ENCODE peak calls at places on chromosomes 4 and X, in four cellular contexts. Y, E, T and U are unnamed samples.

GRCh38 chr4:11228575-11228974 is 200.1 kb downstream of the HS3ST1 start:
- DNase-seq in T (no peak), Y (no peak), E (no peak), U (no peak)

GRCh38 chrX:13875572-13875971 is 58.7 kb upstream of the GPM6B start:
- DNase-seq in E (no peak), T (no peak), Y (no peak), U (no peak)

GRCh38 chrX:13469963-13470679 is 99.3 kb upstream of the EGFL6 start:
- DNase-seq in E (no peak), Y (no peak), T (no peak), U (no peak)

GRCh38 chr4:140755811-140756291 is 334 bp downstream of the TBC1D9 start:
- DNase-seq in Y (peak; percentile 53), T (peak; percentile 47), E (peak; percentile 70), U (no peak)

GRCh38 chr4:132646186-132646585 is 502.9 kb upstream of the PCDH10 start:
- DNase-seq in T (no peak), Y (no peak), E (no peak), U (no peak)

GRCh38 chr4:140684314-140684713 is 71.9 kb downstream of the TBC1D9 start:
- DNase-seq in E (no peak), T (no peak), Y (no peak), U (no peak)

GRCh38 chrX:40207626-40208025 is 109.9 kb upstream of the BCOR start:
- DNase-seq in T (no peak), Y (no peak), E (no peak), U (no peak)

GRCh38 chr4:35970366-35970960 is 273.9 kb downstream of the ARAP2 start:
- DNase-seq in T (no peak), Y (no peak), E (no peak), U (no peak)

GRCh38 chrX:55919367-55920221 is 202.0 kb downstream of the RRAGB start:
- DNase-seq in Y (no peak), E (no peak), T (peak; percentile 22), U (no peak)

GRCh38 chr4:157300678-157301077 is 80.2 kb downstream of the GRIA2 start:
- DNase-seq in E (no peak), T (no peak), Y (no peak), U (no peak)

GRCh38 chr4:632926-633325 is 7.6 kb downstream of the PDE6B start:
- DNase-seq in T (no peak), E (no peak), Y (peak; percentile 1), U (no peak)

GRCh38 chrX:39144323-39144722 is 343.1 kb downstream of the MID1IP1 start:
- DNase-seq in E (no peak), T (no peak), Y (no peak), U (no peak)

GRCh38 chrX:14899607-14900006 is 26.4 kb downstream of the MOSPD2 start:
- DNase-seq in E (peak; percentile 8), Y (no peak), T (no peak), U (no peak)

GRCh38 chr4:6987566-6987920 is 55.6 kb upstream of the TADA2B start:
- DNase-seq in Y (no peak), T (no peak), E (peak; percentile 49), U (no peak)

GRCh38 chr4:10354746-10355145 is 102.5 kb downstream of the ZNF518B start:
- DNase-seq in E (no peak), Y (no peak), T (no peak), U (no peak)

GRCh38 chr4:25938251-25939186 is 24.5 kb downstream of the SMIM20 start:
- DNase-seq in E (no peak), T (no peak), Y (no peak), U (no peak)

GRCh38 chrX:119826399-119826959 is 26.3 kb downstream of the UPF3B start:
- DNase-seq in Y (no peak), E (no peak), T (no peak), U (no peak)

GRCh38 chrX:112696506-112696905 is 16.8 kb upstream of the LHFPL1 start:
- DNase-seq in Y (no peak), E (no peak), T (no peak), U (no peak)

GRCh38 chrX:30577362-30577961 is at the start of gene TASL:
- DNase-seq in E (no peak), Y (no peak), T (peak; percentile 10), U (no peak)

GRCh38 chr4:1081689-1082040 is 31.7 kb downstream of the RNF212 start:
- DNase-seq in E (no peak), Y (no peak), T (no peak), U (no peak)

GRCh38 chrX:7139202-7140081 is 8.1 kb upstream of the STS start:
- DNase-seq in T (no peak), E (no peak), Y (no peak), U (no peak)

GRCh38 chrX:45240334-45240733 is 39.7 kb upstream of the DIPK2B start:
- DNase-seq in E (no peak), Y (no peak), T (no peak), U (no peak)

GRCh38 chr4:160848901-160849735 is 1314.7 kb downstream of the FSTL5 start:
- DNase-seq in E (peak; percentile 23), Y (no peak), T (no peak), U (no peak)

GRCh38 chr4:10104211-10104990 is 12.2 kb downstream of the WDR1 start:
- DNase-seq in E (no peak), T (no peak), Y (no peak), U (no peak)

GRCh38 chrX:38260231-38260630 is 39.6 kb upstream of the SRPX start:
- DNase-seq in E (peak; percentile 46), T (peak; percentile 49), Y (peak; percentile 31), U (no peak)

GRCh38 chr4:101294591-101294990 is 52.7 kb downstream of the PPP3CA start:
- DNase-seq in T (no peak), Y (no peak), E (no peak), U (no peak)

GRCh38 chrX:9278475-9279270 is 186.2 kb upstream of the TBL1X start:
- DNase-seq in T (no peak), E (no peak), Y (no peak), U (no peak)

GRCh38 chr4:1714303-1715001 is 2.3 kb upstream of the SLBP start:
- DNase-seq in T (no peak), E (no peak), Y (no peak), U (no peak)

GRCh38 chr4:104416725-104417363 is 77.8 kb downstream of the CXXC4 start:
- DNase-seq in T (peak; percentile 50), E (peak; percentile 47), Y (no peak), U (no peak)

GRCh38 chrX:111519215-111519614 is 7.8 kb downstream of the SERTM2 start:
- DNase-seq in Y (no peak), E (peak; percentile 73), T (peak; percentile 4), U (no peak)

GRCh38 chr4:182642831-182643230 is 274.4 kb downstream of the DCTD start:
- DNase-seq in T (no peak), E (no peak), Y (no peak), U (no peak)
- TF ChIP-seq CTCF in T (no peak), E (no peak), Y (no peak), U (no peak)

GRCh38 chrX:68490644-68491043 is 8.2 kb upstream of the YIPF6 start:
- DNase-seq in E (peak; percentile 42), Y (no peak), T (peak; percentile 26), U (no peak)
- TF ChIP-seq CTCF in E (peak; percentile 27), Y (no peak), T (no peak), U (no peak)

GRCh38 chrX:153412746-153413720 is 1.8 kb downstream of the ZFP92 start:
- DNase-seq in Y (no peak), E (no peak), T (no peak), U (no peak)
- TF ChIP-seq CTCF in Y (no peak), E (no peak), T (no peak), U (no peak)

DNA sequence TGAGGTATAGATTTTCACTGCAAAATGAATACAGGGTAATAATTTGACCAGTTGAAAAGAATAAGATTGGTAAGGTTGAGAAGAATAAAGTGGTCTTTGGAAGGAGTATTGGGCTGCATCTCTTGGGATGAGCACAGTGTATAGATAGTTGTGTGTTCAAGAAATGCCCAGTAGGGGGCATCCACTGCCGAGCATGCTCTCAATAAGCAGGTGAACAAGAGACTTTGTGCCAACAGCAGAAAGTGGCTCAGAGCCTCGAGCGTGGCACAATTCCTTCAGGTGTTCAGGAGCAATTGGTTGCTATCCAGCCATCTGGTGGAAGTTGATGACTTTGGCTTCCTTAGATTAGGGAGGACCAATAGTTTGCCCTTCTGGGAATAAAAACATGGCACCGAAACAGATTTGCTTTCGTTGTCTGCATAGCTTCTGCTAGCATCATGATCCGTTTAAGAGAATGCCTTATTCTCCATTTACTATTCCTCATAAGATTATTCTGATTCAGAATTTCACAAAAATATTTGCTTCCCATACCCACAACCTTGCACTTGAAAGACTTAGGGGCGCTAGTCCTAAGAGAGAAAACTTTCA is 258.1 kb upstream of the NEIL3 start:
- DNase-seq in T (peak; percentile 49), Y (peak; percentile 37), E (peak; percentile 56), U (no peak)
- TF ChIP-seq CTCF in T (no peak), Y (peak; percentile 60), E (peak; percentile 34), U (peak; percentile 42)

GRCh38 chr4:139508581-139509237 is 47.3 kb downstream of the SETD7 start:
- DNase-seq in E (no peak), T (no peak), Y (no peak), U (no peak)

GRCh38 chr4:139511320-139511719 is 44.7 kb downstream of the SETD7 start:
- DNase-seq in E (no peak), T (no peak), Y (no peak), U (no peak)

GRCh38 chr4:139514382-139515059 is 41.5 kb downstream of the SETD7 start:
- DNase-seq in Y (no peak), T (no peak), E (no peak), U (no peak)

GRCh38 chr4:139506774-139507173 is 49.2 kb downstream of the SETD7 start:
- DNase-seq in Y (no peak), T (no peak), E (no peak), U (no peak)

GRCh38 chr4:139509727-139510410 is 46.1 kb downstream of the SETD7 start:
- DNase-seq in T (peak; percentile 17), Y (peak; percentile 47), E (peak; percentile 46), U (no peak)
- TF ChIP-seq CTCF in T (no peak), Y (no peak), E (peak; percentile 47), U (peak; percentile 33)

GRCh38 chr4:105632599-105632998 is 75.9 kb downstream of the INTS12 start:
- DNase-seq in E (no peak), T (no peak), Y (no peak), U (no peak)
- TF ChIP-seq CTCF in E (no peak), T (no peak), Y (no peak), U (no peak)

DNA sequence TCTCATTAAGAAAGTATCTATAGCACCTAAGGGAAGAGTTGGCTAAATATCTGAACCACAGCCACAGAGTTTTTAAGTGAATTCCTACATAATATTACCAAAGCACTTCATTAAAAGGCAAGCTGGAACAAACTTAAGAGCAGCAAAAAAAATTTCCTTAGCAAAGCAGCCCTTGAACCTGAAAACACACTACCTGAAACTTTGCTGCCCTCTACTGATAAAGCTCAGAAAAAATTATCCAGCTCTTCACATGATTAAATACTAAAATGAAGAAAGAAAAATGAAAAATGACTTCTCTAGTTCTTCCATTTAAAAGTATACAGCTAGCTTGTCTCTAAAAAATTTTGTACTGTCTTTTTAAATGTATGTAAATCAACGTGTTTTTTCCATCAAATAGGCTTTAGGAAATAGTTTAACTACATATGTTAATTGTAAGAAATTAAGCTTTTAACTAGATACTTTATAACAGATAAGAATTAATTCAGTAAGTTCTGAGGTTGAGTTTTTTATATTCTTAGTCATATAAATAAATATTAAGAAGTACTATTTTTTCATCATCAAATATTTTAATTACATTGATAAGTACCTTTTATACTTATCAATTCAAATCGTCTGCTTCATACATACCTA is 156.1 kb downstream of the STPG2 start:
- DNase-seq in Y (no peak), E (peak; percentile 67), T (no peak), U (no peak)
- TF ChIP-seq CTCF in Y (no peak), E (peak; percentile 76), T (no peak), U (peak; percentile 75)